ENCODE peak calls at places on chromosomes 1 and 21, in six cellular contexts. K is HCT116, G is GM12878, Q is HepG2, R is NT2/D1, O is K562. D is an unnamed sample.

GRCh38 chr1:11690669-11691301 is 725 bp upstream of the DRAXIN start:
- DNase-seq in K (no peak), G (no peak), Q (peak), R (no peak), O (no peak), D (no peak)

GRCh38 chr1:58746182-58746581 is 37.7 kb downstream of the JUN start:
- DNase-seq in K (no peak), G (no peak), Q (no peak), R (no peak), O (no peak), D (no peak)

GRCh38 chr1:8027748-8028631 is 1.9 kb upstream of the ERRFI1 start:
- DNase-seq in K (no peak), G (no peak), Q (peak), R (no peak), O (no peak), D (no peak)

GRCh38 chr1:109931189-109931672 is 20.6 kb downstream of the CSF1 start:
- DNase-seq in K (peak), G (no peak), Q (peak), R (peak), O (peak), D (peak)

GRCh38 chr1:57549280-57549679 is 125.4 kb upstream of the DAB1 start:
- DNase-seq in K (no peak), G (no peak), Q (no peak), R (no peak), O (no peak), D (no peak)

GRCh38 chr1:100989306-100990077 is 36.1 kb downstream of the DPH5 start:
- DNase-seq in K (no peak), G (no peak), Q (no peak), R (no peak), O (no peak), D (no peak)

GRCh38 chr21:28193189-28193588 is 799.5 kb downstream of the LTN1 start:
- DNase-seq in K (no peak), G (no peak), Q (no peak), R (peak), O (no peak), D (no peak)

GRCh38 chr1:25707280-25708016 is 90.9 kb downstream of the MAN1C1 start:
- DNase-seq in K (no peak), G (no peak), Q (no peak), R (peak), O (no peak), D (no peak)

GRCh38 chr1:226154593-226154992 is 31.9 kb downstream of the ACBD3 start:
- DNase-seq in K (no peak), G (no peak), Q (no peak), R (no peak), O (no peak), D (no peak)

GRCh38 chr1:209353097-209353496 is 230.4 kb upstream of the CAMK1G start:
- DNase-seq in K (no peak), G (no peak), Q (no peak), R (no peak), O (no peak), D (no peak)

GRCh38 chr1:221714227-221715116 is 27.4 kb downstream of the DUSP10 start:
- DNase-seq in K (no peak), G (no peak), Q (no peak), R (no peak), O (peak), D (no peak)

GRCh38 chr1:24769656-24770651 is 24.7 kb downstream of the CLIC4 start:
- DNase-seq in K (no peak), G (no peak), Q (no peak), R (no peak), O (no peak), D (no peak)

GRCh38 chr1:212819704-212820103 is 27.7 kb downstream of the SPATA45 start:
- DNase-seq in K (no peak), G (peak), Q (no peak), R (no peak), O (no peak), D (no peak)

GRCh38 chr1:205827623-205828022 is 14.6 kb upstream of the SLC41A1 start:
- DNase-seq in K (no peak), G (no peak), Q (no peak), R (no peak), O (no peak), D (no peak)

GRCh38 chr1:209150114-209150513 is 433.4 kb upstream of the CAMK1G start:
- DNase-seq in K (no peak), G (no peak), Q (peak), R (peak), O (no peak), D (no peak)

DNA sequence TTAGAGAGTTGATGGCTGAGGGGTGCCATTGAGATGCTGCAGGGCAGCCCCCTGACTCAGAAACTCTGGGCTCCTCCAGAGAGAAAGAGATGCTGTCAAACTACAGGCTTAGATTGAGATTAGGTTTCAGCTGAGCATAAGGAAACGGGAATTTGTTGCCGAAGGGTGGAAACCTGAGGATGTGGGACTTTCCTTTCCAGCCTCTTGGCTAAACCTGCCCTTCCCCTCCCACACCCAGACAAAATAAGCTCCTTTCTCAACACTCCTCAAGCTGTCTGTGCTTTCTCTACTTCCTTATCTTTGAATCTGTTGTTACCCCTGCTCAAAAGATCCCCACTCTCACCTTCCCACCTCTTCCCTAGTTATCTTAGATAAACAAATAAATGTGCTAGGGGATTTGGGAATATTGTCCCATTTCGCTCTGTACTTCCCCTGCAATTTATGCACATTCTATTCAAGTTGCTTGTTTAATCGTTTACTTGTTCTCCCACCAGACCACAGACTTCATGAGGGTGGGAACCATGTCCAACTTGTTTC is 30.6 kb upstream of the MARK1 start:
- DNase-seq in K (no peak), G (no peak), Q (no peak), R (no peak), O (no peak), D (no peak)
- TF ChIP-seq ZNF274 in K (no peak), G (no peak), Q (no peak), R (no peak), O (no peak), D (no peak)

GRCh38 chr1:93061895-93062792 is 16.9 kb upstream of the MTF2 start:
- DNase-seq in K (peak), G (no peak), Q (peak), R (peak), O (peak), D (no peak)
- TF ChIP-seq ZNF274 in K (no peak), G (no peak), Q (no peak), R (no peak), O (no peak), D (no peak)

DNA sequence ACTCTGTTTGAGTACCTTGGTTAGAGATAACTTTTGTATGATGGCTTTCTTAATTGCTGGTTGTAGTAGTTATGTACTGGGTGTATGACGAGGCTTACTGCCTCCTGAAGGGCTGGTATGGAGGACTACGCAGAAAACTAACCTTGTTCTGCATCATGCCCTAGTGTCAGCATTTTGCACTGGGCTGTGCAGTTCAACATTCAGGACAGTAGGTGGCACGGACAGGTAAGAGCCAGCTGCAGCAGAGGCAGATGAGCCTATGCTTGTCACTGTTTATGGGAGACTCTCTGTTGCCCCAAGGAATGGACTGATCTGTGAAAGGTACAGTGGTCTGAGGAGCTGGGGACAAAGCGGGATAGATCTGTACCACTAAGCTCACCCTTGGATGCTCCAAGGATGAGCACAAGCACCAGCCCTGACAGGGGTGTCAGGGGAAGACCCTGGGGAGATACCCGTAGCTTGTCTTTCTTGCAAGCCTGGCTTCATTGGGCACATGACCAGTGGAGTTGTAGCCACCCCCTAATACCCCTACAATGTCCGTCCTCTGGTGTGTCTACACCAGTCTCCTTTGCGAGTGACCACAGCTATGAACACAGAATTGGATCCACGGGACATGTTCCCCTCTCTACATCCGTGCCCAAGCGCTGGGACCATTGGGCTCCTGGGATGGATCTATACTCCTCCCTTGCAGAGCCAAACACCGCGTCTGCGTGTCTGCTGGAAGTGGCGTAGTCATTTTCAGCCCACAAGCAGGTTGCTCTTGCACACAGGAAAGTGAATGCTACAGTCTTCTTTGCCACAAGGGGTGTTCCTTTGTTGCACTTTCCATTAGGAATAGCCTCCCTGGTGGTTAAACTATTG is 51.1 kb upstream of the CFHR3 start:
- DNase-seq in K (peak), G (no peak), Q (peak), R (peak), O (peak), D (peak)
- TF ChIP-seq ZNF274 in K (no peak), G (no peak), Q (no peak), R (no peak), O (no peak), D (no peak)

DNA sequence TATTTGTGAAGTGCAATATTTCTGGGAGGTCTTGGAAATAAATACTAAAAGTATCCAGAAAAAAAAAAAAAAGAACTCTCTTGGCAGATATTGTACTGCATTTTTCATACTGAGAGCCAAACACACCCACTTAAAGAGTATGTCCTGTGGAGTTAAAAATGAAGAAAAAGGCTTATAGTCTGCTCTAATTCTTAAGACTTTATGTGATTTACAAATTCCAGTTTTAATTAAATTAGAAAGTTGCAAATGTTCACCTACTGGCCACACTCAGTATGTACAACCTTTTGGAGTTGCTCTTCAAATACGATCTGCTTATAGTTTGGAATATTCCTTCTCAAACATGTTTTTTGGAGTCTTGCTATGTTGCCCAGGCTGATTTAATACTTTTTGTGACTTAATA is 107.6 kb downstream of the LEPR start:
- DNase-seq in K (no peak), G (no peak), Q (no peak), R (no peak), O (peak), D (no peak)
- TF ChIP-seq ZNF274 in K (no peak), G (no peak), Q (no peak), R (no peak), O (no peak), D (no peak)

DNA sequence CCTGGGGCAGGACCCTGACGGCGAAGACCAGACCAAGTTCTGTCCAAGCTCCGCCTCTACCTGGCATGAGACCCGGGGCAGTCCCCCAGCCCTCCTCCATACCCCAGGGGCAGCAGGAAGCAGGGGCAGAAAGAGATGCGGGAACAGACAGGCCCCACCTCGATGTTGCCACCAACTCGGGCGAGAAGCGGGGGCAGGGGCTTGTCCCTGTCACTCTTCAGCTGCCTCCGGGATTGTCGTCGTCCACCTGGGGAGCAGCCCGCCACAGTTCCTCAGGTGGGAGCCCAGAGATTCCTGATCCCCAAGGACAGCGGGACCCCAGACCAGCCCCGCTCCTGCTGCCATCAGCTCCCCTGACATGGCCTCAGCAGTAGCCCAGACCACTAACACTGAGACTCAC is 54.8 kb downstream of the CHD5 start:
- DNase-seq in K (no peak), G (no peak), Q (no peak), R (no peak), O (no peak), D (no peak)
- TF ChIP-seq ZNF274 in K (no peak), G (no peak), Q (no peak), R (no peak), O (no peak), D (no peak)

GRCh38 chr21:41626038-41626437 is 118.1 kb upstream of the TMPRSS2 start:
- DNase-seq in K (no peak), G (no peak), Q (no peak), R (no peak), O (no peak), D (no peak)

GRCh38 chr21:41624674-41625310 is 116.8 kb upstream of the TMPRSS2 start:
- DNase-seq in K (no peak), G (no peak), Q (no peak), R (no peak), O (no peak), D (no peak)

GRCh38 chr21:41625428-41625827 is 117.5 kb upstream of the TMPRSS2 start:
- DNase-seq in K (no peak), G (no peak), Q (no peak), R (no peak), O (no peak), D (no peak)

GRCh38 chr21:41630249-41630648 is 122.3 kb upstream of the TMPRSS2 start:
- DNase-seq in K (peak), G (no peak), Q (no peak), R (no peak), O (no peak), D (no peak)

GRCh38 chr21:41627428-41627827 is 119.5 kb upstream of the TMPRSS2 start:
- DNase-seq in K (no peak), G (no peak), Q (no peak), R (no peak), O (no peak), D (no peak)
- TF ChIP-seq ZNF274 in K (no peak), G (no peak), Q (no peak), R (no peak), O (no peak), D (no peak)

GRCh38 chr1:108590947-108591346 is 31.0 kb downstream of the EEIG2 start:
- DNase-seq in K (no peak), G (no peak), Q (no peak), R (no peak), O (no peak), D (no peak)
- TF ChIP-seq ZNF274 in K (no peak), G (no peak), Q (no peak), R (no peak), O (no peak), D (no peak)

DNA sequence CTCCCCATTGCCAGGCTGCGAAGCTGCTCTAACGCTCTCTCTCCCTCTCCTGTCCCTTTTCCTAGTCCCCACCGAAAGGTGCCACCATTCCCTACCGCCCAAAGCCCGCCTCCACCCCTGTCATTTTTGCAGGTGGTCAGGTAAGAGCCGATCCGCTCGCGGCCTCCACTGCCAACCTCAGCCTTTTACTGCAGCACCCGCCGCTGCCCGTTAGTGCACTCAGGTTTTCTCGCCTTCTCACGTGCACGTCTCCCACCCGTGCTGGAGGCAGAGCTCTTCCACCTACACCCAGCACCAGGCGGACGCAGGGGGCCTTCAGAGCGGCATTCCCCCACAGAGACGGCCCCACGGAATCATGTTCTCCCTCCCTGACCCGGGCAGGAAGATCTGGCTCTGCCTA is 67.7 kb upstream of the COL6A1 start:
- DNase-seq in K (no peak), G (no peak), Q (no peak), R (no peak), O (no peak), D (no peak)
- TF ChIP-seq ZNF274 in K (no peak), G (no peak), Q (no peak), R (no peak), O (no peak), D (no peak)

DNA sequence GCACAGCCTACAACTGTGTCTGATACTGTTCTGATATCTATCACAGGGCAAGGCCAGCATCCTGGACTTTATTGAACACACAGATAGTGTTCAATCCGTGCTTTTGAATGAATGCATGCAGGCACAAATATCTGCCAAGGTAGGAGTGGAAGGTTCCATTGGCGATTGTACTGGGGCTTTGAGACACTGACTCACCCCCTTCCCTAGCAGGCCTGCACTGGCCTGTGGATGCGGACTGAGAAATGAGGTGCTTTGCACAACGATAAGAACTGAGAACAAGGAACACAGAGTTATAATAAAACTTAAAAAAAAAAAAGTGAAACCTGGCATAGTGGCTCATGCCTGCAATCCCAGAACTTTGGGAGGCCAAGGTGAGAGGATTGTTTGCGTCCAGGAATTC is 62.4 kb upstream of the NGF start:
- DNase-seq in K (no peak), G (no peak), Q (no peak), R (no peak), O (no peak), D (no peak)
- TF ChIP-seq ZNF274 in K (no peak), G (no peak), Q (no peak), R (no peak), O (no peak), D (no peak)

D was measured in H1.